ENCODE peak calls at places on chromosomes 7 and 10, in seven cellular contexts. M is T47D, Q is SK-N-SH, E is HepG2, C is GM12878, D is K562, U is H1. X is an unnamed sample.

GRCh38 chr7:134058980-134059379 is 68.2 kb upstream of the LRGUK start:
- DNase-seq in U (no peak), M (peak; percentile 18), Q (no peak), E (no peak), C (no peak), D (no peak), X (no peak)

GRCh38 chr10:121751191-121751760 is 153.0 kb upstream of the FGFR2 start:
- DNase-seq in C (no peak), E (no peak), M (no peak), Q (no peak), U (no peak), D (no peak), X (no peak)

GRCh38 chr7:127816354-127817190 is 164.6 kb downstream of the SND1 start:
- DNase-seq in U (no peak), C (no peak), E (peak; percentile 37), Q (no peak), M (no peak), D (no peak), X (no peak)

GRCh38 chr10:7408003-7408493 is 2.8 kb downstream of the SFMBT2 start:
- DNase-seq in M (no peak), U (peak; percentile 77), Q (no peak), E (no peak), C (no peak), D (peak; percentile 20), X (no peak)

GRCh38 chr10:125263551-125263950 is 103.2 kb upstream of the CTBP2 start:
- DNase-seq in U (no peak), M (peak; percentile 74), E (peak; percentile 5), Q (no peak), C (no peak), D (no peak), X (peak; percentile 85)

GRCh38 chr7:133301444-133301843 is 48.6 kb downstream of the EXOC4 start:
- DNase-seq in M (no peak), U (no peak), C (no peak), Q (no peak), E (no peak), D (no peak), X (no peak)

GRCh38 chr7:102117743-102118142 is 168.9 kb upstream of the SH2B2 start:
- DNase-seq in U (no peak), Q (peak; percentile 45), D (no peak), M (no peak), C (no peak), E (no peak), X (no peak)

GRCh38 chr10:20993387-20994170 is 96.5 kb upstream of the NEBL start:
- DNase-seq in D (no peak), E (no peak), Q (no peak), M (no peak), C (no peak), U (no peak), X (no peak)

GRCh38 chr10:50625663-50626062 is 1.9 kb upstream of the SGMS1 start:
- DNase-seq in E (no peak), C (no peak), M (no peak), U (no peak), D (peak; percentile 45), Q (peak; percentile 22), X (no peak)

GRCh38 chr7:41134242-41134872 is 568.5 kb downstream of the INHBA start:
- DNase-seq in U (no peak), C (peak; percentile 64), M (no peak), E (no peak), Q (no peak), D (no peak), X (no peak)

GRCh38 chr10:25753776-25754175 is 180.3 kb upstream of the MYO3A start:
- DNase-seq in M (no peak), C (no peak), E (no peak), D (no peak), U (no peak), Q (no peak), X (no peak)

GRCh38 chr7:105199372-105199771 is 185.4 kb downstream of the KMT2E start:
- DNase-seq in D (no peak), M (no peak), E (no peak), U (no peak), C (no peak), Q (no peak), X (no peak)

GRCh38 chr7:158449266-158449665 is 138.4 kb downstream of the PTPRN2 start:
- DNase-seq in M (no peak), U (no peak), D (no peak), Q (no peak), C (no peak), E (no peak), X (no peak)

GRCh38 chr7:15885678-15886077 is 199.2 kb upstream of the MEOX2 start:
- DNase-seq in E (no peak), C (no peak), D (no peak), Q (no peak), U (no peak), M (no peak), X (no peak)

GRCh38 chr10:117757121-117757795 is 214.7 kb downstream of the EMX2 start:
- DNase-seq in D (no peak), M (no peak), U (no peak), C (no peak), Q (no peak), E (no peak), X (no peak)

GRCh38 chr10:74433993-74434392 is 283.0 kb downstream of the ADK start:
- DNase-seq in D (no peak), U (no peak), C (no peak), M (no peak), E (no peak), Q (no peak), X (no peak)

GRCh38 chr10:71771821-71772617 is 1.3 kb downstream of the VSIR start:
- DNase-seq in M (no peak), Q (no peak), D (peak; percentile 50), C (no peak), E (no peak), U (no peak), X (peak; percentile 79)

GRCh38 chr10:131119626-131120355 is 191.7 kb downstream of the TCERG1L start:
- DNase-seq in E (no peak), U (no peak), Q (no peak), C (no peak), D (no peak), M (no peak), X (no peak)

GRCh38 chr7:55046582-55047347 is 27.9 kb downstream of the EGFR start:
- DNase-seq in D (no peak), U (no peak), C (no peak), M (no peak), Q (no peak), E (no peak), X (no peak)

DNA sequence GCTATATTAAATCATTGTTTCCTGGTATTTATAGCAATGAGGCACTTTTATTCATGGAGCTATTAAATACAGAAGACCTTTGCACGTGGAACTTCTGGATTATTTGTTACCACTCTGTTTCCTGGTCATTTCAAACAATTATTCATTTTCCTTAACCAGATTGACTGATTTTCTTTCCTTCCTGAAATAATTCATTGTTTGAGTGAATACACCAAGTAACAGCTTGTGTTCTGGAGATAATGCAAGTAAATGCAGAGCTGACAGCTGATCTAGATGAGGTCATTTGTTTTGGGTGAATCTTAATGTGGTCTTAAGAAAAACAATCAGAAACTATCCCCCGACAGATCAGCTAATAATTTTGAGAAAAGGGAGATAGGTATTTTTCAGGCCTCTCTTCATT is 497.7 kb downstream of the KIF20B start:
- DNase-seq in C (no peak), U (no peak), E (no peak), Q (no peak), M (no peak), D (no peak), X (no peak)
- TF ChIP-seq JUND in C (no peak), U (no peak), E (no peak), Q (no peak), M (no peak), D (no peak), X (no peak)

DNA sequence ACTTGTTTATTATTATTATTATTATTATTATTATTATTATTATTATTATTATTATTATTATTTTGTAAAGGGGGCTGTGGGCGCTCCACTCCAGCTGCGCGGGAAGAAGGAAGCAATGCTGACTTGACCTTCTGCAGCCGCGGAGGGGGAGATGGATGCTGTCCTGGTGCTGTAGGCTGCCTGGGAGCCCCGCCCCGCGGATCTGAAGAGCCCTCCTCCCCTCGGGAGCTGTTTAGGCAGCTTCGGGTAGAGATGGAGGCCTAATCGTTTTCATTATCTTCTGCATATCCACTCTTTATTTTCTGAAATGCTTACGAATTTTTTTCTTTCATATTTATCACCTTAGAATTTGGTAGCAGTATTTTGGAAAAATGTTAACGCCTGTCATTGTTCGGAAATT is 101.2 kb upstream of the KLF6 start:
- DNase-seq in D (peak; percentile 41), Q (peak; percentile 58), M (no peak), U (peak; percentile 63), C (no peak), E (no peak), X (no peak)
- TF ChIP-seq JUND in D (no peak), Q (no peak), M (no peak), U (no peak), C (no peak), E (no peak), X (no peak)

GRCh38 chr7:137771679-137772078 is 75.1 kb downstream of the DGKI start:
- DNase-seq in Q (no peak), U (no peak), C (no peak), M (no peak), E (no peak), D (no peak), X (no peak)
- TF ChIP-seq JUND in Q (peak; percentile 26), U (no peak), C (no peak), M (no peak), E (no peak), D (no peak), X (no peak)

GRCh38 chr7:12768948-12769347 is 81.5 kb downstream of the ARL4A start:
- DNase-seq in C (no peak), Q (no peak), D (no peak), U (no peak), M (peak; percentile 24), E (no peak), X (no peak)

GRCh38 chr7:12769464-12769863 is 82.0 kb downstream of the ARL4A start:
- DNase-seq in D (no peak), U (no peak), Q (no peak), C (no peak), E (no peak), M (peak; percentile 16), X (no peak)

GRCh38 chr7:12772768-12773167 is 85.3 kb downstream of the ARL4A start:
- DNase-seq in E (no peak), C (no peak), D (no peak), Q (no peak), M (no peak), U (no peak), X (no peak)

GRCh38 chr7:12771378-12771877 is 84.0 kb downstream of the ARL4A start:
- DNase-seq in D (peak; percentile 60), C (no peak), U (no peak), M (peak; percentile 16), E (no peak), Q (no peak), X (no peak)

DNA sequence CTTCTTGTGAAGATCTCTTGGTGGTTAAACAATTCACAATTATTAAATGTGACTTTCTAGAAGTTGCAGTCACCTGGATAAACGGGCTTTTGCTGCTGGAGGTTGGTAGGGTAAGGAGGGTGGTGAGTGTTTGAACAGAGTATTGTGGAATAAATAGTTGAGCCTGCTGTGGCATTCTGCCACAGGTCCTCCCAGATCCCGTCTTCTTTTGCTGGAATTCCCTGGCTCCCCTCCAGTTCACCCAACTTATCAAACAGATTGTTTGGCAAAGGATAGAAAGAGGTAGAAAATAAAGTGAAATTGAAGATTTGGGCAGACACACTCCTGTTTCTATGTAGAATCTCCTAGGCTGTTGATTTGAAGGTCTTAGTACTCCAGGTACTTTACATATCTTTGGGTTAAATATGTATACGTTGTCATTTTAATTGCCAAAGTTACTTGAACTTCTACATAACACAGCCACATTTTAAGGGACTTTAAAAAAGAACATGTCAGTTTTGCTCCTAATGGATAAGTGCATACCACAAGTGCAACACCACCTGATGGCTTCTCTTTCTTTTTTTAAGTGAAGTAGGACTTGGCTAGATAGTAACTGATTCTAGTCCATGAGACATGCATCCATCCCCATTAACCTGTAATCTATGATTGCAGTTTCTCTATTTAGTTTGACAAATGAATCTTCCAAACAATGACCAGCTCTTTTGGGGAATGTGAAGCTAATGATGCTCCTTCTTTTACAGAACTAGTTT is 83.0 kb downstream of the ARL4A start:
- DNase-seq in D (no peak), C (no peak), U (no peak), M (peak; percentile 33), E (peak; percentile 5), Q (no peak), X (no peak)
- TF ChIP-seq JUND in D (no peak), C (no peak), U (no peak), M (no peak), E (no peak), Q (peak; percentile 8), X (no peak)

X was measured in HCT116.